ENCODE peak calls at places on chromosome 13, in four cellular contexts. H is cardiac muscle cell, Y is AG04450, T is A549. C is an unnamed sample.
A peak's percentile ranks its signal among the peaks of the same experiment; 100 is the strongest.

GRCh38 chr13:24406524-24406923 is 97.1 kb downstream of the C1QTNF9 start:
- DNase-seq in H (no peak), Y (no peak), T (no peak), C (no peak)

GRCh38 chr13:50494110-50494509 is 349.4 kb downstream of the DLEU7 start:
- DNase-seq in H (no peak), Y (no peak), T (no peak), C (no peak)

GRCh38 chr13:21730186-21730880 is 59.5 kb downstream of the FGF9 start:
- DNase-seq in H (no peak), Y (no peak), T (no peak), C (no peak)

GRCh38 chr13:30679483-30680330 is 55.6 kb upstream of the ALOX5AP start:
- DNase-seq in H (peak; percentile 59), Y (no peak), T (peak; percentile 40), C (no peak)

GRCh38 chr13:70732611-70733010 is 624.4 kb upstream of the KLHL1 start:
- DNase-seq in H (no peak), Y (no peak), T (no peak), C (no peak)

GRCh38 chr13:65133094-65133493 is 2097.0 kb downstream of the PCDH9 start:
- DNase-seq in H (no peak), Y (no peak), T (peak; percentile 40), C (no peak)

GRCh38 chr13:99821741-99822140 is 149.8 kb downstream of the ZIC5 start:
- DNase-seq in H (no peak), Y (no peak), T (no peak), C (no peak)

GRCh38 chr13:109783447-109783814 is 3.0 kb downstream of the IRS2 start:
- DNase-seq in H (no peak), Y (no peak), T (no peak), C (no peak)

GRCh38 chr13:27574661-27575060 is 45.7 kb downstream of the LNX2 start:
- DNase-seq in H (no peak), Y (no peak), T (no peak), C (no peak)

GRCh38 chr13:50071399-50071798 is 56.2 kb downstream of the KCNRG start:
- DNase-seq in H (no peak), Y (no peak), T (no peak), C (no peak)

GRCh38 chr13:81610613-81611012 is 1269.7 kb upstream of the SPRY2 start:
- DNase-seq in H (no peak), Y (no peak), T (no peak), C (no peak)

GRCh38 chr13:93881418-93881817 is 598.1 kb downstream of the DCT start:
- DNase-seq in H (peak; percentile 16), Y (peak; percentile 18), T (no peak), C (no peak)

GRCh38 chr13:23378009-23378632 is 55.4 kb downstream of the SACS start:
- DNase-seq in H (peak; percentile 92), Y (peak; percentile 94), T (peak; percentile 37), C (peak; percentile 98)

GRCh38 chr13:67619987-67620386 is 389.9 kb upstream of the PCDH9 start:
- DNase-seq in H (no peak), Y (peak; percentile 7), T (peak; percentile 10), C (no peak)

GRCh38 chr13:109196896-109197295 is 567.5 kb downstream of the MYO16 start:
- DNase-seq in H (no peak), Y (no peak), T (no peak), C (no peak)

GRCh38 chr13:42361701-42362100 is 89.7 kb downstream of the AKAP11 start:
- DNase-seq in H (no peak), Y (no peak), T (no peak), C (no peak)

GRCh38 chr13:27678306-27679040 is 56.8 kb downstream of the POLR1D start:
- DNase-seq in H (no peak), Y (no peak), T (no peak), C (no peak)

GRCh38 chr13:101654916-101655315 is 202.4 kb downstream of the ITGBL1 start:
- DNase-seq in H (peak; percentile 1), Y (no peak), T (peak; percentile 31), C (no peak)

GRCh38 chr13:26048745-26049144 is 3.1 kb downstream of the SHISA2 start:
- DNase-seq in H (no peak), Y (no peak), T (no peak), C (no peak)

GRCh38 chr13:42991892-42992584 is at the start of gene EPSTI1:
- DNase-seq in H (peak; percentile 79), Y (no peak), T (no peak), C (no peak)

GRCh38 chr13:41065098-41065497 is 3.8 kb downstream of the WBP4 start:
- DNase-seq in H (peak; percentile 65), Y (peak; percentile 75), T (no peak), C (peak; percentile 65)

GRCh38 chr13:79457948-79458347 is 23.0 kb upstream of the NDFIP2 start:
- DNase-seq in H (peak; percentile 71), Y (peak; percentile 36), T (no peak), C (no peak)

GRCh38 chr13:77460195-77460594 is 75.3 kb upstream of the SCEL start:
- DNase-seq in H (peak; percentile 57), Y (no peak), T (no peak), C (no peak)

GRCh38 chr13:25423831-25424230 is 52.1 kb downstream of the ATP8A2 start:
- DNase-seq in H (no peak), Y (no peak), T (no peak), C (no peak)

GRCh38 chr13:37208052-37208451 is 102.6 kb upstream of the CSNK1A1L start:
- DNase-seq in H (peak; percentile 5), Y (no peak), T (no peak), C (no peak)

GRCh38 chr13:104691765-104692164 is 1625.5 kb upstream of the SLC10A2 start:
- DNase-seq in H (no peak), Y (no peak), T (no peak), C (no peak)

GRCh38 chr13:109883181-109884180 is 97.1 kb upstream of the IRS2 start:
- DNase-seq in H (no peak), Y (no peak), T (no peak), C (no peak)

GRCh38 chr13:59715591-59715990 is 448.1 kb downstream of the DIAPH3 start:
- DNase-seq in H (no peak), Y (no peak), T (no peak), C (no peak)

GRCh38 chr13:76813874-76814273 is 72.3 kb downstream of the KCTD12 start:
- DNase-seq in H (no peak), Y (no peak), T (peak; percentile 5), C (no peak)

GRCh38 chr13:106246817-106247216 is 288.6 kb downstream of the EFNB2 start:
- DNase-seq in H (no peak), Y (no peak), T (no peak), C (no peak)
- H3K4me3 ChIP-seq in H (no peak overlapping the region), Y (no peak overlapping the region), T (no peak overlapping the region), C (no peak overlapping the region)

DNA sequence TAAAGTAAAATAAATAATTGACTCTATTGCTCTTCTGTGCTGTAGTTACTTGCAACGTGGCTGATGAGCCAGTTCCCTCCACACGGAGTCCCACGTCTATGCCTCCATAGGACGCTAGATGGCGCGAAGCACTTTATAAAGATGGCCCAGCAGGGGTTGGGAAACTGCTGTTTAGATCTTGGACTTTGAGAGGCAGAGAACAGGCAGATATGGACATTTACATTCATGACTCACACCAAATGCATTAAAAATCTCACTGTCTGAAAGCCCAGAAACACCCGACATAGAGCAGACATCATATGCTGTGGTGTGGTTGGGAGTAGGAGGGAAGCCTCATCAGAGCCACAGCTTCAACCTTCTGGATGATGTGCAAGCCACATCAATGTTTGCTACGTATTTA is 643.1 kb upstream of the ARGLU1 start:
- DNase-seq in H (peak; percentile 94), Y (peak; percentile 88), T (peak; percentile 61), C (peak; percentile 26)
- TF ChIP-seq CTCF in H (peak; percentile 95), Y (peak; percentile 98), T (peak; percentile 58), C (peak; percentile 72)

GRCh38 chr13:112968380-112968909 is 569 bp upstream of the MCF2L start:
- DNase-seq in H (no peak), Y (no peak), T (no peak), C (no peak)

GRCh38 chr13:112969692-112970338 is 801 bp downstream of the MCF2L start:
- DNase-seq in H (no peak), Y (no peak), T (no peak), C (no peak)

GRCh38 chr13:112968910-112969691 is at the start of gene MCF2L:
- DNase-seq in H (peak; percentile 65), Y (no peak), T (peak; percentile 16), C (no peak)

GRCh38 chr13:112966776-112967175 is 2.2 kb upstream of the MCF2L start:
- DNase-seq in H (no peak), Y (no peak), T (no peak), C (no peak)

DNA sequence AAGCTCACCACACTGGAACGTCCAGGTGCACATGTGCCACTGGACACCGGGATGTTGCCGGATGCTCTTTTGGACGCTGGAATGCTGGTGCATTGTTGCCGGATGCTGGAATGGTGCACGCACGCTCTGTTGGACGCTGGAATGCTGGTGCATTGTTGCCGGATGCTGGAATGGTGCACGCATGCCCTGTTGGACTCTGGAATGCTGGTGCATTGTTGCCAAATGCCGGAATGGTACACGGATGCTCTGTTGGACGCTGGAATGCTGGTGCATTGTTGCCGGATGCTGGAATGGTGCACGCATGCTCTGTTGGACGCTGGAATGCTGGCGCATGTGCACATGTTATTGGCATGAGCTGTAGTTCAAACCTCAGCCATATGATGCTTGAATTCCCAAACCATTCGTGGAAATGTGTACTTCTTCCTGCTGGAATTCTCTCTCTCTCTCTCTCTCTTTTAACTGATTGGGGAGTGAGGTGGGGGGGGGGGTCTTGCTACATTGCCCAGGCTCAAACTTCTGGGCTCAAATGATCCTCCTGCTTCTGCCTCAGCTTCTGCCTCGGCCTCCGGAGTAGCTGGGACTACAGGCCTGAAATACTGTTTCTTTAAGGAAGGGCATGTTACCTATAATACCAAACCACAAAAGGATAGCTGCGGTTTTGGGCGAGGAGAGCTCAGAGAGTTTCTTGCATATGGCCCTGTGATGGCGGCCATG is 1.2 kb upstream of the MCF2L start:
- DNase-seq in H (no peak), Y (no peak), T (no peak), C (no peak)
- H3K4me3 ChIP-seq in H (peak overlapping the region; percentile 68), Y (no peak overlapping the region), T (peak overlapping the region; percentile 51), C (no peak overlapping the region)

DNA sequence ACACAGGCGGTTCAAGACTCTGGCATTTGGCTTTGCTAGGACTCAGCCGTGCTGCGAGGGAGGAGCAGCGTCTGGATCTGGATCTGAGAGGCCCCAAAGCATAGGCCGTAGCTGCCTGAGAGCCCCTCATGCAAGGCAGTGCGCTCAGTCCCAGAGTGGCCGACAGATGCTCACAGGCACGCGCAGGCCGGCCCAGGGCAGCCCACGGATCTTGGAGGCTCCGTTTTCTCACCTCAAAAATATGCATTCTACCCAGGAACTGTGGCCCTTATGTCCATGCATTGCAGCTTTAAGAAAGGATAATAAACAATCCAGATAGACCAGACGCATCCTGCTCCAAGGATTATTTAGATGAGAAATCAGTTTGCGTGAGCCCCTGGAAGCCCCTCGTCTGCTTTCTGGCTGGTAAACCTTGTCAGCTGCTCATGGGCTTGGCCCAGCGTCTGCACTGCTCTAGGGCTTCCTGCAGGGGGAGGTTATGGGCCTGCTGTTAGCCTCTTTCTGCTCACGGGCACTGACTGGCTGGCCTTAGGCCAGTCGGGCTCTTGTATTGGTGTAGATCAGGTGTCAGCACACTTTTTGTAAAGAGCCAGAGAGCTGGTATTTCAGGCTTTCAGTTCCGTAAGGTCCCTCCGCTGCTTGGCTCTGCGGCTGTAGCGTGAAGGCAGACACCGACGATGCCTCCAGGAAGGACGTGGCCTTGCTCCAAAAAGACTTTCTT is 24.2 kb downstream of the TEX29 start:
- DNase-seq in H (peak; percentile 24), Y (peak; percentile 93), T (peak; percentile 6), C (peak; percentile 23)
- TF ChIP-seq CTCF in H (peak; percentile 41), Y (peak; percentile 80), T (no peak), C (peak; percentile 58)

DNA sequence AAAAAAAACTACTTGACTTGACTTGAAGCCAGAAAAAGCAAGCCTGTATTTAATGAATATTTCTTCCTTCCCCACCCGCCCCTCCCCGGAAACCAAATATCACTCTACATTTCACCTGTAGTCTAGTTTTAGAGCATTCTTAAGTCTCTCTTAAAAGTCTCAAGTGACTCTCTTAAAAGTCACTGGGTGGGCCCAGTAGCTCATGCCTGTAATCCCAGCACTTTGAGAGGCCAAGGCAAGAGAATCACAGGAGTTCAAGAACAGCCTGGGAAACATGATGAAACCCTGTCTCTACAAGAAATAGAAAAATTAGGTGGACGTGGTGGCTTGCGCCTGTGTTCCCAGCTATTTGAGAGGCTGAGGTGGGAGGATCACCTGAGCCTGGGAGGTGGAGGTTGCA is 72.0 kb downstream of the TSC22D1 start:
- DNase-seq in H (no peak), Y (no peak), T (no peak), C (no peak)
- H3K4me3 ChIP-seq in H (no peak overlapping the region), Y (no peak overlapping the region), T (no peak overlapping the region), C (no peak overlapping the region)

C was measured in AG04449.